ENCODE peak calls at places on chromosomes 11 and 22, in eight cellular contexts. S is trophoblast cell, I is neural progenitor cell, F is endodermal cell, V is fibroblast of lung, L is IMR-90, A is mammary epithelial cell, K is SK-N-SH. B is an unnamed sample.

GRCh38 chr11:68436985-68437926 is 23.3 kb upstream of the PPP6R3 start:
- DNase-seq in S (peak; percentile 14), I (no peak), F (no peak), V (peak; percentile 44), L (peak; percentile 72), A (peak; percentile 75), K (no peak), B (peak; percentile 65)

GRCh38 chr11:17405232-17406005 is 17.0 kb upstream of the KCNJ11 start:
- DNase-seq in S (peak; percentile 10), I (peak; percentile 71), F (peak; percentile 76), V (peak; percentile 32), L (peak; percentile 7), A (peak; percentile 30), K (peak; percentile 78), B (peak; percentile 54)

GRCh38 chr11:12090761-12091261 is 19.6 kb upstream of the MICAL2 start:
- DNase-seq in S (peak; percentile 71), I (no peak), F (no peak), V (no peak), L (no peak), A (peak; percentile 97), K (no peak), B (no peak)

GRCh38 chr11:67651976-67652895 is 1.7 kb upstream of the ACY3 start:
- DNase-seq in S (peak; percentile 57), I (peak; percentile 1), F (peak; percentile 18), V (no peak), L (no peak), A (no peak), K (no peak), B (no peak)

GRCh38 chr11:17877886-17878285 is 135.0 kb downstream of the SERGEF start:
- DNase-seq in S (no peak), I (no peak), F (no peak), V (no peak), L (no peak), A (no peak), K (no peak), B (no peak)

GRCh38 chr11:76664578-76665061 is 5.9 kb downstream of the LRRC32 start:
- DNase-seq in S (peak; percentile 79), I (no peak), F (peak; percentile 46), V (no peak), L (no peak), A (no peak), K (peak; percentile 10), B (no peak)

GRCh38 chr22:27255580-27255979 is 546.0 kb downstream of the MN1 start:
- DNase-seq in S (no peak), I (no peak), F (no peak), V (no peak), L (no peak), A (no peak), K (no peak), B (no peak)

GRCh38 chr11:126282742-126283591 is at the start of gene TIRAP:
- DNase-seq in S (peak; percentile 66), I (peak; percentile 64), F (peak; percentile 84), V (peak; percentile 52), L (peak; percentile 42), A (peak; percentile 53), K (peak; percentile 90), B (peak; percentile 83)

GRCh38 chr11:68021167-68021787 is 9.2 kb upstream of the NDUFS8 start:
- DNase-seq in S (peak; percentile 66), I (peak; percentile 67), F (peak; percentile 79), V (no peak), L (no peak), A (no peak), K (peak; percentile 64), B (no peak)

GRCh38 chr11:13042873-13043338 is 33.8 kb downstream of the RASSF10 start:
- DNase-seq in S (no peak), I (no peak), F (no peak), V (no peak), L (no peak), A (no peak), K (no peak), B (no peak)

GRCh38 chr11:108562746-108563581 is 30.6 kb downstream of the EXPH5 start:
- DNase-seq in S (no peak), I (peak; percentile 22), F (no peak), V (no peak), L (no peak), A (peak; percentile 17), K (no peak), B (peak; percentile 33)

GRCh38 chr11:59647245-59647965 is 21.4 kb downstream of the PATL1 start:
- DNase-seq in S (no peak), I (no peak), F (no peak), V (no peak), L (no peak), A (no peak), K (no peak), B (no peak)

GRCh38 chr11:221539-221938 is 14.0 kb downstream of the RIC8A start:
- DNase-seq in S (no peak), I (no peak), F (peak; percentile 6), V (no peak), L (no peak), A (no peak), K (no peak), B (no peak)

GRCh38 chr22:38967451-38968450 is 10.3 kb downstream of the APOBEC3A start:
- DNase-seq in S (peak; percentile 17), I (no peak), F (no peak), V (no peak), L (no peak), A (no peak), K (no peak), B (no peak)

GRCh38 chr11:106925245-106925644 is 93.0 kb downstream of the GUCY1A2 start:
- DNase-seq in S (no peak), I (no peak), F (no peak), V (peak; percentile 24), L (no peak), A (no peak), K (no peak), B (peak; percentile 78)

GRCh38 chr11:44556735-44557409 is 8.6 kb upstream of the CD82 start:
- DNase-seq in S (peak; percentile 73), I (peak; percentile 74), F (peak; percentile 88), V (peak; percentile 69), L (peak; percentile 59), A (no peak), K (no peak), B (peak; percentile 87)

GRCh38 chr11:69541501-69542313 is 60.2 kb downstream of the LINC01488 start:
- DNase-seq in S (no peak), I (no peak), F (no peak), V (peak; percentile 8), L (peak; percentile 43), A (no peak), K (no peak), B (peak; percentile 17)

DNA sequence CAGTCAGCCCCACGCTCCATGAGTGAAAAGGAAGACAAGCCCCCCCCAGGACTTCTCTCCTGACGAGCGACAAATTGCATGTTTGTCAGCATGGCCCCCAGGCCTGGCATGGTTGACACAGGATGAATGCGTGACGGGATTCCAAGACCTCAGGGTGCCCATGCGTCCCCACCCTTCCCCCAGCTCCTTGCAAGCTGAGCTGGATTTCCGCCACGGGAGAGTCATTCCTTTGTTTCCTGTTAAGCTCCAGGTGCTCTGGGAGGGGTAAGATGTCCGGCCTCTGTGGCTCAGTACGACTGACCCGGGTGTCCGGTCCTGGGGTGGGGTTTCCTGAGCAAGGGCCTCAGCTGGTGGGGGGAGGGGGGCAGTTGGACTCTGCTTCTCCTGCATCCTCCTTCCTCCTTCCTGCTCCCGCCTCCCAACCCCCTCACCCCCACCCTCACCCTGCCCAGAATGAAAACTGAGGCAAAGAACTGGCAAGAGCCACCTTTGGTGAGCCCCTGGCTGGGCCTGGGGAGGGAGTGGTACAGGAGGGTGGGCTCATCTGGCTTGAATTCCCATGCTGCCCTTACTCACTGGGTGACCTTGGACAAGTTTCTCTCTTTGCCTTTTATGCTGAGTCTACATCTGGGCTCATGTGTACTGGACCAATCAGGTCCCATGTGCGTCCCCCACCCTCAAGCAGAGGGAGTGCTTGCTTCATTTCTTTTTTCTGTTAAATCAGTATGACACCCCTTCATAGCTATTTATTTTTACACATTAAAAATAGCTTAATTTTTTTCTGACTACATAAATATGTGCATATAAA is 2.5 kb downstream of the CDC42EP2 start:
- DNase-seq in S (peak; percentile 28), I (peak; percentile 69), F (peak; percentile 79), V (peak; percentile 90), L (peak; percentile 84), A (peak; percentile 79), K (no peak), B (peak; percentile 81)
- H3K9ac ChIP-seq in S (no peak overlapping the region), I (no peak overlapping the region), F (no peak overlapping the region), V (peak overlapping the region; percentile 99), L (peak overlapping the region; percentile 46), A (peak overlapping the region; percentile 74), K (no peak overlapping the region), B (peak overlapping the region; percentile 93)

DNA sequence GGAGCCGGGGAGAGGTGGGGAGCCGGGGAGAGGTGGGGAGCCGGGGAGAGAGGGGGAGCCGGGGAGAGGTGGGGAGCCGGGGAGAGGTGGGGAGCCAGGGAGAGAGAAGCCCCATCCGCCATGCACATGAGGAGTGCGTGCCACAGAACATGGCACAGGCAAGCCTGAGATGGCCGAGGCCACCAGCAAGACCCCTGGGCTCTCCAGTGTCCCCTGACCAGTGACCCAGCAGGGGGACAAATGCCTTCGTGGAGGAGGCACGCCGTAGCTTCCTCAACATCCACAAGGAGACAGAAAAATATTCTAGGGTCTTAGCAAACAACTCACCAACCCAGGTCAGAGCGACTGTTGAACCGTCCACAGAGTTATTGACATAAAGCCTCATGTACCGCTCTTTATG is 618.8 kb downstream of the TBC1D22A start:
- DNase-seq in S (no peak), I (no peak), F (no peak), V (no peak), L (no peak), A (no peak), K (no peak), B (no peak)
- H3K4me1 ChIP-seq in S (no peaks in the 10 kb centered on the region), I (no peaks in the 10 kb centered on the region), F (no peaks in the 10 kb centered on the region), V (no peaks in the 10 kb centered on the region), L (no peaks in the 10 kb centered on the region), A (no peaks in the 10 kb centered on the region), K (no peaks in the 10 kb centered on the region), B (no peaks in the 10 kb centered on the region)

GRCh38 chr11:1260620-1261019 is 37.8 kb downstream of the MUC5B start:
- DNase-seq in S (no peak), I (no peak), F (no peak), V (no peak), L (no peak), A (no peak), K (no peak), B (no peak)

GRCh38 chr11:1262172-1263006 is 39.5 kb downstream of the MUC5B start:
- DNase-seq in S (peak; percentile 95), I (peak; percentile 91), F (peak; percentile 94), V (peak; percentile 91), L (peak; percentile 89), A (peak; percentile 84), K (peak; percentile 94), B (peak; percentile 94)

GRCh38 chr11:1261241-1262071 is 38.6 kb downstream of the MUC5B start:
- DNase-seq in S (no peak), I (no peak), F (no peak), V (no peak), L (no peak), A (no peak), K (no peak), B (no peak)

GRCh38 chr11:1260023-1260501 is 37.2 kb downstream of the MUC5B start:
- DNase-seq in S (no peak), I (no peak), F (peak; percentile 74), V (peak; percentile 37), L (no peak), A (no peak), K (peak; percentile 91), B (peak; percentile 33)

GRCh38 chr11:1263036-1263435 is 40.2 kb downstream of the MUC5B start:
- DNase-seq in S (no peak), I (no peak), F (no peak), V (no peak), L (no peak), A (no peak), K (no peak), B (no peak)
- H3K9ac ChIP-seq in S (no peak overlapping the region), I (no peak overlapping the region), F (no peak overlapping the region), V (no peak overlapping the region), L (peak overlapping the region; percentile 41), A (no peak overlapping the region), K (no peak overlapping the region), B (peak overlapping the region; percentile 81)

GRCh38 chr11:35007277-35007676 is 90.9 kb downstream of the PDHX start:
- DNase-seq in S (no peak), I (no peak), F (no peak), V (no peak), L (no peak), A (no peak), K (no peak), B (no peak)
- H3K4me1 ChIP-seq in S (peaks cover 2% of the 10 kb centered on the region), I (no peaks in the 10 kb centered on the region), F (peaks cover 8% of the 10 kb centered on the region), V (peaks cover 3% of the 10 kb centered on the region), L (peaks cover 21% of the 10 kb centered on the region), A (peaks cover 25% of the 10 kb centered on the region), K (peaks cover 9% of the 10 kb centered on the region), B (peaks cover 41% of the 10 kb centered on the region)